ENCODE peak calls at places on chromosomes 4 and X, in four cellular contexts. W is upper lobe of left lung, K is BE2C, A is kidney epithelial cell. Q is an unnamed sample.

GRCh38 chrX:16838202-16839066 is 31.7 kb downstream of the RBBP7 start:
- DNase-seq in W (no peak), K (no peak), A (peak), Q (peak)

GRCh38 chr4:153152453-153153338 is 51.5 kb upstream of the TRIM2 start:
- DNase-seq in W (peak), K (peak), A (no peak), Q (peak)

GRCh38 chrX:500481-501010 is 113.8 kb upstream of the PPP2R3B start:
- DNase-seq in W (no peak), K (no peak), A (no peak), Q (no peak)

GRCh38 chr4:127959794-127960193 is 5.2 kb downstream of the MFSD8 start:
- DNase-seq in W (no peak), K (no peak), A (no peak), Q (peak)

GRCh38 chr4:178937130-178937529 is 1494.9 kb upstream of the AGA start:
- DNase-seq in W (no peak), K (no peak), A (no peak), Q (no peak)

GRCh38 chr4:94500696-94501095 is 49.0 kb downstream of the PDLIM5 start:
- DNase-seq in W (no peak), K (no peak), A (no peak), Q (no peak)

GRCh38 chrX:107805179-107805578 is 20.5 kb upstream of the MID2 start:
- DNase-seq in W (no peak), K (no peak), A (no peak), Q (no peak)

GRCh38 chr4:55125763-55126541 is 557 bp upstream of the KDR start:
- DNase-seq in W (no peak), K (no peak), A (no peak), Q (peak)

GRCh38 chr4:105191621-105192210 is 45.0 kb downstream of the TET2 start:
- DNase-seq in W (no peak), K (no peak), A (no peak), Q (peak)

GRCh38 chr4:78432896-78433295 is 118.7 kb upstream of the ANXA3 start:
- DNase-seq in W (no peak), K (no peak), A (peak), Q (peak)

GRCh38 chrX:44343412-44343942 is at the start of gene EFHC2:
- DNase-seq in W (peak), K (peak), A (no peak), Q (peak)
- H3K4me3 ChIP-seq in W (peak), K (peak), A (peak), Q (peak)

DNA sequence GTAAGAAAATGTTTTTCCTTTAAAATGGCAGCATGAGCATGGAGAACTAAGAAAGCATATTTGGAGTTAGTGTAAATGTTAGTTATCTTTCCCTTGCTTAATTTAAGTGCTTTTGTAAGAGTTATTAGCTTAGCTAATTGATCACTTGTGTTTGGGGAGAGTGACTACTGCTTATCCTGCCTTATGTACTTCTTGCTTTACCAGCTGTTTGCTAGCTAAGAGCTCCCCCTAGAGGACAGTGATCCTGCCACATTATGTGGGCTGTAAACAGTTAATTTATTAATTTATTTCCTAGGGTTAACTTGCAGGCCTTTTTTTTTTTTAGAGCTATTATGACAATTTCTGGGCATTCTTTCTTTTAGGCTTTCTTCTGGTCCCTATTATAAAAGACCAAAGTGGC is 435.8 kb downstream of the MAGEB5 start:
- DNase-seq in W (no peak), K (peak), A (no peak), Q (no peak)
- TF ChIP-seq CTCF in W (no peak), K (peak), A (no peak), Q (no peak)

GRCh38 chrX:38596939-38597338 is 35.6 kb downstream of the TSPAN7 start:
- DNase-seq in W (no peak), K (no peak), A (no peak), Q (no peak)

GRCh38 chrX:38600089-38600755 is 38.9 kb downstream of the TSPAN7 start:
- DNase-seq in W (no peak), K (no peak), A (no peak), Q (no peak)

GRCh38 chrX:38594434-38594833 is 33.1 kb downstream of the TSPAN7 start:
- DNase-seq in W (no peak), K (no peak), A (no peak), Q (no peak)

GRCh38 chrX:38595801-38596200 is 34.5 kb downstream of the TSPAN7 start:
- DNase-seq in W (no peak), K (no peak), A (no peak), Q (no peak)
- H3K4me3 ChIP-seq in W (no peak), K (no peak), A (no peak), Q (no peak)

GRCh38 chrX:140799216-140799615 is 89.7 kb downstream of the LINC00632 start:
- DNase-seq in W (no peak), K (no peak), A (no peak), Q (no peak)
- TF ChIP-seq CTCF in W (no peak), K (no peak), A (no peak), Q (no peak)